ENCODE peak calls at places on chromosomes 5 and 9, in eight cellular contexts. One of them, this sample, is unnamed.

GRCh38 chr5:77239126-77239741 is 28.8 kb downstream of the PDE8B start:
- DNase-seq in activated T-cell treated with anti-CD3 and anti-CD28 coated beads, Interleukin-2, amount 50 U/mL, for 48 hours: no peak
- DNase-seq in astrocyte: no peak
- DNase-seq in retina: no peak
- DNase-seq in ACHN: peak
- DNase-seq in HepG2: peak
- DNase-seq in activated effector memory CD4-positive, alpha-beta T cell treated with anti-CD3 and anti-CD28 coated beads, Interleukin-2, amount 50 U/mL, for 16 hours: no peak
- DNase-seq in mesendoderm: no peak
- DNase-seq in this sample: peak

GRCh38 chr9:18182636-18183035 is 291.3 kb upstream of the ADAMTSL1 start:
- DNase-seq in activated T-cell treated with anti-CD3 and anti-CD28 coated beads, Interleukin-2, amount 50 U/mL, for 48 hours: no peak
- DNase-seq in astrocyte: no peak
- DNase-seq in retina: no peak
- DNase-seq in ACHN: no peak
- DNase-seq in HepG2: no peak
- DNase-seq in activated effector memory CD4-positive, alpha-beta T cell treated with anti-CD3 and anti-CD28 coated beads, Interleukin-2, amount 50 U/mL, for 16 hours: no peak
- DNase-seq in mesendoderm: no peak
- DNase-seq in this sample: no peak

GRCh38 chr5:39437469-39437868 is 12.7 kb upstream of the DAB2 start:
- DNase-seq in activated T-cell treated with anti-CD3 and anti-CD28 coated beads, Interleukin-2, amount 50 U/mL, for 48 hours: no peak
- DNase-seq in astrocyte: no peak
- DNase-seq in retina: no peak
- DNase-seq in ACHN: peak
- DNase-seq in HepG2: peak
- DNase-seq in activated effector memory CD4-positive, alpha-beta T cell treated with anti-CD3 and anti-CD28 coated beads, Interleukin-2, amount 50 U/mL, for 16 hours: no peak
- DNase-seq in mesendoderm: peak
- DNase-seq in this sample: peak

GRCh38 chr5:154318691-154319090 is 127.1 kb upstream of the SAP30L start:
- DNase-seq in activated T-cell treated with anti-CD3 and anti-CD28 coated beads, Interleukin-2, amount 50 U/mL, for 48 hours: no peak
- DNase-seq in astrocyte: no peak
- DNase-seq in retina: no peak
- DNase-seq in ACHN: no peak
- DNase-seq in HepG2: no peak
- DNase-seq in activated effector memory CD4-positive, alpha-beta T cell treated with anti-CD3 and anti-CD28 coated beads, Interleukin-2, amount 50 U/mL, for 16 hours: no peak
- DNase-seq in mesendoderm: no peak
- DNase-seq in this sample: no peak

GRCh38 chr5:119388619-119389190 is 32.9 kb downstream of the TNFAIP8 start:
- DNase-seq in activated T-cell treated with anti-CD3 and anti-CD28 coated beads, Interleukin-2, amount 50 U/mL, for 48 hours: no peak
- DNase-seq in astrocyte: no peak
- DNase-seq in retina: no peak
- DNase-seq in ACHN: no peak
- DNase-seq in HepG2: no peak
- DNase-seq in activated effector memory CD4-positive, alpha-beta T cell treated with anti-CD3 and anti-CD28 coated beads, Interleukin-2, amount 50 U/mL, for 16 hours: no peak
- DNase-seq in mesendoderm: no peak
- DNase-seq in this sample: no peak

GRCh38 chr5:168314735-168315411 is 23.4 kb downstream of the WWC1 start:
- DNase-seq in activated T-cell treated with anti-CD3 and anti-CD28 coated beads, Interleukin-2, amount 50 U/mL, for 48 hours: no peak
- DNase-seq in astrocyte: peak
- DNase-seq in retina: no peak
- DNase-seq in ACHN: peak
- DNase-seq in HepG2: peak
- DNase-seq in activated effector memory CD4-positive, alpha-beta T cell treated with anti-CD3 and anti-CD28 coated beads, Interleukin-2, amount 50 U/mL, for 16 hours: no peak
- DNase-seq in mesendoderm: peak
- DNase-seq in this sample: peak

GRCh38 chr5:155455791-155456514 is 442.4 kb downstream of the KIF4B start:
- DNase-seq in activated T-cell treated with anti-CD3 and anti-CD28 coated beads, Interleukin-2, amount 50 U/mL, for 48 hours: no peak
- DNase-seq in astrocyte: no peak
- DNase-seq in retina: no peak
- DNase-seq in ACHN: no peak
- DNase-seq in HepG2: peak
- DNase-seq in activated effector memory CD4-positive, alpha-beta T cell treated with anti-CD3 and anti-CD28 coated beads, Interleukin-2, amount 50 U/mL, for 16 hours: no peak
- DNase-seq in mesendoderm: no peak
- DNase-seq in this sample: no peak

GRCh38 chr9:114538241-114538640 is 33.0 kb upstream of the WHRN start:
- DNase-seq in activated T-cell treated with anti-CD3 and anti-CD28 coated beads, Interleukin-2, amount 50 U/mL, for 48 hours: no peak
- DNase-seq in astrocyte: no peak
- DNase-seq in retina: no peak
- DNase-seq in ACHN: no peak
- DNase-seq in HepG2: peak
- DNase-seq in activated effector memory CD4-positive, alpha-beta T cell treated with anti-CD3 and anti-CD28 coated beads, Interleukin-2, amount 50 U/mL, for 16 hours: peak
- DNase-seq in mesendoderm: peak
- DNase-seq in this sample: peak

GRCh38 chr9:82117025-82117424 is 128.5 kb downstream of the SPATA31D1 start:
- DNase-seq in activated T-cell treated with anti-CD3 and anti-CD28 coated beads, Interleukin-2, amount 50 U/mL, for 48 hours: no peak
- DNase-seq in astrocyte: peak
- DNase-seq in retina: peak
- DNase-seq in ACHN: no peak
- DNase-seq in HepG2: no peak
- DNase-seq in activated effector memory CD4-positive, alpha-beta T cell treated with anti-CD3 and anti-CD28 coated beads, Interleukin-2, amount 50 U/mL, for 16 hours: no peak
- DNase-seq in mesendoderm: no peak
- DNase-seq in this sample: no peak

GRCh38 chr9:79975471-79976316 is 403.9 kb downstream of the TLE4 start:
- DNase-seq in activated T-cell treated with anti-CD3 and anti-CD28 coated beads, Interleukin-2, amount 50 U/mL, for 48 hours: no peak
- DNase-seq in astrocyte: no peak
- DNase-seq in retina: no peak
- DNase-seq in ACHN: no peak
- DNase-seq in HepG2: no peak
- DNase-seq in activated effector memory CD4-positive, alpha-beta T cell treated with anti-CD3 and anti-CD28 coated beads, Interleukin-2, amount 50 U/mL, for 16 hours: no peak
- DNase-seq in mesendoderm: no peak
- DNase-seq in this sample: no peak

GRCh38 chr5:21649969-21650368 is 1203.2 kb downstream of the CDH12 start:
- DNase-seq in activated T-cell treated with anti-CD3 and anti-CD28 coated beads, Interleukin-2, amount 50 U/mL, for 48 hours: no peak
- DNase-seq in astrocyte: no peak
- DNase-seq in retina: peak
- DNase-seq in ACHN: no peak
- DNase-seq in HepG2: no peak
- DNase-seq in activated effector memory CD4-positive, alpha-beta T cell treated with anti-CD3 and anti-CD28 coated beads, Interleukin-2, amount 50 U/mL, for 16 hours: no peak
- DNase-seq in mesendoderm: no peak
- DNase-seq in this sample: no peak

GRCh38 chr5:159463590-159464321 is 133.5 kb upstream of the IL12B start:
- DNase-seq in activated T-cell treated with anti-CD3 and anti-CD28 coated beads, Interleukin-2, amount 50 U/mL, for 48 hours: no peak
- DNase-seq in astrocyte: peak
- DNase-seq in retina: no peak
- DNase-seq in ACHN: peak
- DNase-seq in HepG2: peak
- DNase-seq in activated effector memory CD4-positive, alpha-beta T cell treated with anti-CD3 and anti-CD28 coated beads, Interleukin-2, amount 50 U/mL, for 16 hours: no peak
- DNase-seq in mesendoderm: peak
- DNase-seq in this sample: peak

GRCh38 chr5:112124788-112125187 is 294.3 kb downstream of the EPB41L4A start:
- DNase-seq in activated T-cell treated with anti-CD3 and anti-CD28 coated beads, Interleukin-2, amount 50 U/mL, for 48 hours: no peak
- DNase-seq in astrocyte: no peak
- DNase-seq in retina: no peak
- DNase-seq in ACHN: no peak
- DNase-seq in HepG2: no peak
- DNase-seq in activated effector memory CD4-positive, alpha-beta T cell treated with anti-CD3 and anti-CD28 coated beads, Interleukin-2, amount 50 U/mL, for 16 hours: no peak
- DNase-seq in mesendoderm: no peak
- DNase-seq in this sample: no peak

GRCh38 chr5:50666261-50667078 is at the start of gene PARP8:
- DNase-seq in activated T-cell treated with anti-CD3 and anti-CD28 coated beads, Interleukin-2, amount 50 U/mL, for 48 hours: peak
- DNase-seq in astrocyte: peak
- DNase-seq in retina: peak
- DNase-seq in ACHN: peak
- DNase-seq in HepG2: no peak
- DNase-seq in activated effector memory CD4-positive, alpha-beta T cell treated with anti-CD3 and anti-CD28 coated beads, Interleukin-2, amount 50 U/mL, for 16 hours: peak
- DNase-seq in mesendoderm: peak
- DNase-seq in this sample: peak

GRCh38 chr5:16740046-16740445 is 123.2 kb upstream of the RETREG1 start:
- DNase-seq in activated T-cell treated with anti-CD3 and anti-CD28 coated beads, Interleukin-2, amount 50 U/mL, for 48 hours: no peak
- DNase-seq in astrocyte: no peak
- DNase-seq in retina: peak
- DNase-seq in ACHN: no peak
- DNase-seq in HepG2: no peak
- DNase-seq in activated effector memory CD4-positive, alpha-beta T cell treated with anti-CD3 and anti-CD28 coated beads, Interleukin-2, amount 50 U/mL, for 16 hours: no peak
- DNase-seq in mesendoderm: peak
- DNase-seq in this sample: no peak

GRCh38 chr5:17819786-17820185 is 185.5 kb downstream of the TAF11L14 start:
- DNase-seq in activated T-cell treated with anti-CD3 and anti-CD28 coated beads, Interleukin-2, amount 50 U/mL, for 48 hours: no peak
- DNase-seq in astrocyte: peak
- DNase-seq in retina: no peak
- DNase-seq in ACHN: no peak
- DNase-seq in HepG2: no peak
- DNase-seq in activated effector memory CD4-positive, alpha-beta T cell treated with anti-CD3 and anti-CD28 coated beads, Interleukin-2, amount 50 U/mL, for 16 hours: no peak
- DNase-seq in mesendoderm: no peak
- DNase-seq in this sample: no peak

GRCh38 chr5:135488727-135489465 is 36.7 kb upstream of the TIFAB start:
- DNase-seq in activated T-cell treated with anti-CD3 and anti-CD28 coated beads, Interleukin-2, amount 50 U/mL, for 48 hours: no peak
- DNase-seq in astrocyte: peak
- DNase-seq in retina: peak
- DNase-seq in ACHN: peak
- DNase-seq in HepG2: peak
- DNase-seq in activated effector memory CD4-positive, alpha-beta T cell treated with anti-CD3 and anti-CD28 coated beads, Interleukin-2, amount 50 U/mL, for 16 hours: peak
- DNase-seq in mesendoderm: peak
- DNase-seq in this sample: peak

GRCh38 chr5:175685701-175686350 is 28.0 kb downstream of the HRH2 start:
- DNase-seq in activated T-cell treated with anti-CD3 and anti-CD28 coated beads, Interleukin-2, amount 50 U/mL, for 48 hours: no peak
- DNase-seq in astrocyte: no peak
- DNase-seq in retina: no peak
- DNase-seq in ACHN: no peak
- DNase-seq in HepG2: no peak
- DNase-seq in activated effector memory CD4-positive, alpha-beta T cell treated with anti-CD3 and anti-CD28 coated beads, Interleukin-2, amount 50 U/mL, for 16 hours: no peak
- DNase-seq in mesendoderm: no peak
- DNase-seq in this sample: no peak

GRCh38 chr9:124780757-124781151 is 3.8 kb downstream of the OLFML2A start:
- DNase-seq in activated T-cell treated with anti-CD3 and anti-CD28 coated beads, Interleukin-2, amount 50 U/mL, for 48 hours: no peak
- DNase-seq in astrocyte: no peak
- DNase-seq in retina: no peak
- DNase-seq in ACHN: no peak
- DNase-seq in HepG2: no peak
- DNase-seq in activated effector memory CD4-positive, alpha-beta T cell treated with anti-CD3 and anti-CD28 coated beads, Interleukin-2, amount 50 U/mL, for 16 hours: no peak
- DNase-seq in mesendoderm: no peak
- DNase-seq in this sample: no peak

This sample was measured in HT-29.